ENCODE peak calls at places on chromosomes 6 and 20, in seven cellular contexts. One of them, this sample, is unnamed.
A peak's percentile ranks its signal among the peaks of the same experiment; 100 is the strongest.

GRCh38 chr6:63802606-63803206 is 167.1 kb downstream of the PHF3 start:
- DNase-seq in breast epithelium: no peak
- DNase-seq in AG10803: peak; percentile 26
- DNase-seq in AG04449: no peak
- DNase-seq in psoas muscle: no peak
- DNase-seq in upper lobe of left lung: no peak
- DNase-seq in uterus: no peak
- DNase-seq in this sample: no peak

GRCh38 chr6:111989743-111990142 is 64.2 kb upstream of the CCN6 start:
- DNase-seq in breast epithelium: no peak
- DNase-seq in psoas muscle: no peak
- DNase-seq in uterus: no peak
- DNase-seq in upper lobe of left lung: no peak
- DNase-seq in AG04449: no peak
- DNase-seq in AG10803: no peak
- DNase-seq in this sample: no peak

GRCh38 chr6:125224236-125224861 is 70.8 kb downstream of the TPD52L1 start:
- DNase-seq in upper lobe of left lung: no peak
- DNase-seq in psoas muscle: no peak
- DNase-seq in AG10803: peak; percentile 36
- DNase-seq in breast epithelium: no peak
- DNase-seq in AG04449: no peak
- DNase-seq in uterus: no peak
- DNase-seq in this sample: no peak

GRCh38 chr6:2843138-2843740 is 1.6 kb upstream of the SERPINB1 start:
- DNase-seq in AG10803: peak; percentile 80
- DNase-seq in AG04449: no peak
- DNase-seq in uterus: no peak
- DNase-seq in breast epithelium: no peak
- DNase-seq in psoas muscle: no peak
- DNase-seq in upper lobe of left lung: no peak
- DNase-seq in this sample: no peak

GRCh38 chr20:50450961-50451752 is 59.0 kb upstream of the PTPN1 start:
- DNase-seq in uterus: peak; percentile 72
- DNase-seq in psoas muscle: peak; percentile 64
- DNase-seq in breast epithelium: no peak
- DNase-seq in upper lobe of left lung: no peak
- DNase-seq in AG04449: no peak
- DNase-seq in AG10803: peak; percentile 63
- DNase-seq in this sample: no peak

GRCh38 chr20:19015890-19016465 is 196.5 kb upstream of the SLC24A3 start:
- DNase-seq in breast epithelium: no peak
- DNase-seq in AG10803: no peak
- DNase-seq in upper lobe of left lung: no peak
- DNase-seq in psoas muscle: no peak
- DNase-seq in AG04449: no peak
- DNase-seq in uterus: peak; percentile 77
- DNase-seq in this sample: no peak

GRCh38 chr6:100177956-100178355 is 183.9 kb upstream of the MCHR2 start:
- DNase-seq in AG10803: peak; percentile 88
- DNase-seq in AG04449: no peak
- DNase-seq in breast epithelium: no peak
- DNase-seq in psoas muscle: no peak
- DNase-seq in uterus: no peak
- DNase-seq in upper lobe of left lung: no peak
- DNase-seq in this sample: no peak

GRCh38 chr6:89562114-89562815 is 76.3 kb downstream of the LYRM2 start:
- DNase-seq in AG10803: peak; percentile 1
- DNase-seq in uterus: peak; percentile 26
- DNase-seq in AG04449: no peak
- DNase-seq in psoas muscle: no peak
- DNase-seq in upper lobe of left lung: no peak
- DNase-seq in breast epithelium: no peak
- DNase-seq in this sample: no peak

GRCh38 chr6:158131926-158132325 is 36.1 kb downstream of the SERAC1 start:
- DNase-seq in upper lobe of left lung: no peak
- DNase-seq in psoas muscle: no peak
- DNase-seq in AG10803: no peak
- DNase-seq in AG04449: no peak
- DNase-seq in breast epithelium: no peak
- DNase-seq in uterus: no peak
- DNase-seq in this sample: no peak

GRCh38 chr20:61609461-61609860 is 357.4 kb downstream of the CDH4 start:
- DNase-seq in uterus: no peak
- DNase-seq in AG04449: no peak
- DNase-seq in AG10803: no peak
- DNase-seq in upper lobe of left lung: no peak
- DNase-seq in psoas muscle: no peak
- DNase-seq in breast epithelium: no peak
- DNase-seq in this sample: no peak

GRCh38 chr6:166563200-166563599 is 23.3 kb downstream of the RAMACL start:
- DNase-seq in AG04449: no peak
- DNase-seq in uterus: no peak
- DNase-seq in breast epithelium: no peak
- DNase-seq in upper lobe of left lung: peak; percentile 62
- DNase-seq in psoas muscle: no peak
- DNase-seq in AG10803: no peak
- DNase-seq in this sample: no peak

GRCh38 chr6:113879186-113880096 is 22.3 kb downstream of the MARCKS start:
- DNase-seq in breast epithelium: no peak
- DNase-seq in psoas muscle: no peak
- DNase-seq in upper lobe of left lung: no peak
- DNase-seq in AG10803: peak; percentile 80
- DNase-seq in AG04449: no peak
- DNase-seq in uterus: peak; percentile 46
- DNase-seq in this sample: no peak

GRCh38 chr6:135146160-135146920 is 34.8 kb upstream of the MYB start:
- DNase-seq in AG10803: no peak
- DNase-seq in AG04449: no peak
- DNase-seq in upper lobe of left lung: no peak
- DNase-seq in uterus: no peak
- DNase-seq in psoas muscle: no peak
- DNase-seq in breast epithelium: no peak
- DNase-seq in this sample: no peak

GRCh38 chr6:12163149-12163548 is 127.0 kb upstream of the EDN1 start:
- DNase-seq in uterus: no peak
- DNase-seq in AG10803: no peak
- DNase-seq in AG04449: no peak
- DNase-seq in upper lobe of left lung: no peak
- DNase-seq in breast epithelium: no peak
- DNase-seq in psoas muscle: no peak
- DNase-seq in this sample: no peak

GRCh38 chr20:26218301-26218700 is 521.6 kb upstream of the ZNF337 start:
- DNase-seq in AG10803: peak; percentile 68
- DNase-seq in psoas muscle: no peak
- DNase-seq in upper lobe of left lung: no peak
- DNase-seq in breast epithelium: no peak
- DNase-seq in AG04449: no peak
- DNase-seq in uterus: no peak
- DNase-seq in this sample: no peak

GRCh38 chr20:2400290-2400689 is 19.6 kb downstream of the TGM6 start:
- DNase-seq in AG10803: no peak
- DNase-seq in psoas muscle: no peak
- DNase-seq in upper lobe of left lung: no peak
- DNase-seq in uterus: no peak
- DNase-seq in breast epithelium: no peak
- DNase-seq in AG04449: no peak
- DNase-seq in this sample: no peak

GRCh38 chr20:2401527-2401926 is 20.8 kb downstream of the TGM6 start:
- DNase-seq in breast epithelium: no peak
- DNase-seq in psoas muscle: no peak
- DNase-seq in AG10803: no peak
- DNase-seq in uterus: no peak
- DNase-seq in AG04449: no peak
- DNase-seq in upper lobe of left lung: no peak
- DNase-seq in this sample: no peak

GRCh38 chr20:2402271-2402980 is 21.7 kb downstream of the TGM6 start:
- DNase-seq in upper lobe of left lung: no peak
- DNase-seq in uterus: no peak
- DNase-seq in AG10803: peak; percentile 71
- DNase-seq in AG04449: peak; percentile 34
- DNase-seq in breast epithelium: no peak
- DNase-seq in psoas muscle: no peak
- DNase-seq in this sample: peak; percentile 12

GRCh38 chr20:2405693-2406065 is 25.0 kb downstream of the TGM6 start:
- DNase-seq in upper lobe of left lung: no peak
- DNase-seq in AG10803: no peak
- DNase-seq in AG04449: no peak
- DNase-seq in breast epithelium: no peak
- DNase-seq in psoas muscle: no peak
- DNase-seq in uterus: no peak
- DNase-seq in this sample: no peak

DNA sequence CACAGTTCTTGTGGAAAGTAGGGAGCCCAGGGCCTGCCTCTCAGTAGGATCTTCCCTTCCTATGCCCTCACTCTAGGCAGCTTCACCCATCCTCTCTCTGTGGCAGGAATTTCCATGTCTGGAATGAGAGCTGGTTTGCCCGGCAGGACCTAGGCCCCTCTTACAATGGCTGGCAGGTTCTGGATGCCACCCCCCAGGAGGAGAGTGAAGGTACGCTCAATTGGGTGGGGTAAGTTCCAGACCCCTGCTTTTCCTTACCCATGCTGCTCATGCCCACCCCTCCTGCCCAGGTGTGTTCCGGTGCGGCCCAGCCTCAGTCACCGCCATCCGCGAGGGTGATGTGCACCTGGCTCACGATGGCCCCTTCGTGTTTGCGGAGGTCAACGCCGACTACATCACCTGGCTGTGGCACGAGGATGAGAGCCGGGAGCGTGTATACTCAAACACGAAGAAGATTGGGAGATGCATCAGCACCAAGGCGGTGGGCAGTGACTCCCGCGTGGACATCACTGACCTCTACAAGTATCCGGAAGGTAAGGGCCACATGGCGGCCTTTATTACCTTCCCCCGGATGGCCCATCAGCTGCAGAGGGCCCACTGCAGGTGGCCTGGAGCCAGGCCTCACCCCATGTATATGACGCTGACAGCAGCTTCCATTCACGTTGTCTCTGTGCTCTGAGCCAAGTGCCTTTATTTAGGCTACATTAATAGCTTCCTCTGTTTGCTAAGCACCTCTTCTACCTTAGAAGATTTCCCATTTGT is 22.8 kb downstream of the TGM6 start:
- DNase-seq in AG10803: no peak
- DNase-seq in psoas muscle: no peak
- DNase-seq in uterus: no peak
- DNase-seq in upper lobe of left lung: peak; percentile 50
- DNase-seq in breast epithelium: no peak
- DNase-seq in AG04449: no peak
- DNase-seq in this sample: no peak
- TF ChIP-seq CTCF in AG10803: no peak
- TF ChIP-seq CTCF in psoas muscle: no peak
- TF ChIP-seq CTCF in uterus: no peak
- TF ChIP-seq CTCF in upper lobe of left lung: no peak
- TF ChIP-seq CTCF in breast epithelium: no peak
- TF ChIP-seq CTCF in AG04449: no peak
- TF ChIP-seq CTCF in this sample: no peak

GRCh38 chr20:63700199-63701050 is 4.0 kb downstream of the TNFRSF6B start:
- DNase-seq in breast epithelium: peak; percentile 37
- DNase-seq in AG04449: no peak
- DNase-seq in AG10803: no peak
- DNase-seq in uterus: peak; percentile 21
- DNase-seq in psoas muscle: peak; percentile 59
- DNase-seq in upper lobe of left lung: peak; percentile 84
- DNase-seq in this sample: no peak

GRCh38 chr20:63697868-63698545 is 1.6 kb downstream of the TNFRSF6B start:
- DNase-seq in AG04449: no peak
- DNase-seq in AG10803: no peak
- DNase-seq in uterus: no peak
- DNase-seq in psoas muscle: peak; percentile 58
- DNase-seq in upper lobe of left lung: peak; percentile 83
- DNase-seq in breast epithelium: peak; percentile 49
- DNase-seq in this sample: no peak

GRCh38 chr20:63698739-63699465 is 2.5 kb downstream of the TNFRSF6B start:
- DNase-seq in breast epithelium: peak; percentile 53
- DNase-seq in AG10803: peak; percentile 86
- DNase-seq in AG04449: peak; percentile 67
- DNase-seq in upper lobe of left lung: peak; percentile 83
- DNase-seq in uterus: peak; percentile 65
- DNase-seq in psoas muscle: peak; percentile 83
- DNase-seq in this sample: no peak

GRCh38 chr20:63701051-63701328 is 4.5 kb downstream of the TNFRSF6B start:
- DNase-seq in AG04449: no peak
- DNase-seq in AG10803: no peak
- DNase-seq in uterus: no peak
- DNase-seq in psoas muscle: no peak
- DNase-seq in upper lobe of left lung: no peak
- DNase-seq in breast epithelium: peak; percentile 35
- DNase-seq in this sample: no peak

GRCh38 chr20:63699466-63700198 is 3.2 kb downstream of the TNFRSF6B start:
- DNase-seq in AG04449: no peak
- DNase-seq in uterus: peak; percentile 25
- DNase-seq in upper lobe of left lung: peak; percentile 72
- DNase-seq in AG10803: no peak
- DNase-seq in psoas muscle: peak; percentile 61
- DNase-seq in breast epithelium: no peak
- DNase-seq in this sample: no peak
- H3K4me3 ChIP-seq in AG04449: no peak overlapping the region
- H3K4me3 ChIP-seq in uterus: no peak overlapping the region
- H3K4me3 ChIP-seq in upper lobe of left lung: no peak overlapping the region
- H3K4me3 ChIP-seq in AG10803: no peak overlapping the region
- H3K4me3 ChIP-seq in psoas muscle: no peak overlapping the region
- H3K4me3 ChIP-seq in breast epithelium: peak overlapping the region; percentile 52
- H3K4me3 ChIP-seq in this sample: peak overlapping the region; percentile 75

GRCh38 chr6:32941412-32941784 is 570 bp upstream of the HLA-DMB start:
- DNase-seq in uterus: no peak
- DNase-seq in upper lobe of left lung: no peak
- DNase-seq in AG10803: no peak
- DNase-seq in AG04449: no peak
- DNase-seq in breast epithelium: no peak
- DNase-seq in psoas muscle: no peak
- DNase-seq in this sample: peak; percentile 89
- TF ChIP-seq CTCF in uterus: no peak
- TF ChIP-seq CTCF in upper lobe of left lung: no peak
- TF ChIP-seq CTCF in AG10803: no peak
- TF ChIP-seq CTCF in AG04449: no peak
- TF ChIP-seq CTCF in breast epithelium: no peak
- TF ChIP-seq CTCF in psoas muscle: no peak
- TF ChIP-seq CTCF in this sample: no peak

DNA sequence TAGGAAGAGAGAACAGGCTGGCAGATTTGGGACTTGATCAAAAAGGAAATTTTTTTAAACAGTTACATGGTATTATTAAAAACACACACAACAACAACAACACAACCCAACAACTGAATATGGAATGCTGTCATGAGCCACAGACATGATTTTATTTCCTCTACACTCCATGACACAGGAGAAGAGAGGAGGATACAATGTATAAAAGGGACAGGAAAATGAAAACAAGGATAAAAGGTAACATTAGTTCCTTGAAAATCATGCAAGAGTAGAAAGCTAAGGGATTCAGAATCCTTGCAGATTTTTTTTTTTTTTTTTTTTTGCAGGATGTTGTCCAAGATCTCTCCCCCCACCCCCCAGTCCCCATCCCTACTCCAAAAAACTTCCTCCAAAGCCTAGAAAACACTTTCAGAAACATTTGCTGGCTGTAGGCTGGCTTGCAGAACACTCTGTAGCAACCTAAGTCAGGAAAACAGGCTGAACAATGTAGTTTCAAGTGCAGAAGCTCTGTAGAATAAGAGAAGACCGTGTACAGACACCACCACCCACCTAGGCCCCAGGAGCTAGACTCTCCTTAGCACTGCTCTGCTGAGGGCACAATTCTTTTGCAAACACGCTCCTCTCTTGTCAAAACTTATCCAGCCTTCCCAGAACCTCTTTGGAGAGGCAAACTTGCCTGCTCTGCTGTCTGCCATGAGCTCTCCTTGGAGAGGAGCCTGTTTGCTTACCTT is 845 bp downstream of the ZMYND8 start:
- DNase-seq in uterus: no peak
- DNase-seq in breast epithelium: no peak
- DNase-seq in AG04449: no peak
- DNase-seq in upper lobe of left lung: no peak
- DNase-seq in psoas muscle: no peak
- DNase-seq in AG10803: no peak
- DNase-seq in this sample: no peak
- H3K4me3 ChIP-seq in uterus: no peak overlapping the region
- H3K4me3 ChIP-seq in breast epithelium: peak overlapping the region; percentile 39
- H3K4me3 ChIP-seq in AG04449: peak overlapping the region; percentile 52
- H3K4me3 ChIP-seq in upper lobe of left lung: no peak overlapping the region
- H3K4me3 ChIP-seq in psoas muscle: peak overlapping the region; percentile 61
- H3K4me3 ChIP-seq in AG10803: peak overlapping the region; percentile 26
- H3K4me3 ChIP-seq in this sample: peak overlapping the region; percentile 56